ENCODE peak calls at places on chromosomes 11 and 22, in six cellular contexts. One of them, this sample, is unnamed.

GRCh38 chr11:65459552-65459951 is 37.0 kb downstream of the NEAT1 start:
- DNase-seq in HCT116: no peak
- DNase-seq in HepG2: no peak
- DNase-seq in SK-N-SH: no peak
- DNase-seq in H1: peak; percentile 73
- DNase-seq in GM12878: no peak
- DNase-seq in this sample: no peak

GRCh38 chr11:104897891-104898684 is at the start of gene CASP12:
- DNase-seq in HCT116: no peak
- DNase-seq in HepG2: no peak
- DNase-seq in SK-N-SH: no peak
- DNase-seq in H1: no peak
- DNase-seq in GM12878: no peak
- DNase-seq in this sample: no peak

GRCh38 chr11:12411806-12412727 is 34.7 kb downstream of the PARVA start:
- DNase-seq in HCT116: peak; percentile 56
- DNase-seq in HepG2: peak; percentile 31
- DNase-seq in SK-N-SH: peak; percentile 81
- DNase-seq in H1: peak; percentile 93
- DNase-seq in GM12878: no peak
- DNase-seq in this sample: no peak

GRCh38 chr11:57340228-57340627 is 2.1 kb downstream of the P2RX3 start:
- DNase-seq in HCT116: no peak
- DNase-seq in HepG2: no peak
- DNase-seq in SK-N-SH: peak; percentile 59
- DNase-seq in H1: no peak
- DNase-seq in GM12878: no peak
- DNase-seq in this sample: no peak

GRCh38 chr11:96168623-96169022 is 174.4 kb downstream of the MAML2 start:
- DNase-seq in HCT116: no peak
- DNase-seq in HepG2: no peak
- DNase-seq in SK-N-SH: no peak
- DNase-seq in H1: no peak
- DNase-seq in GM12878: no peak
- DNase-seq in this sample: peak; percentile 60

GRCh38 chr11:67320011-67320410 is 16.7 kb downstream of the SSH3 start:
- DNase-seq in HCT116: no peak
- DNase-seq in HepG2: no peak
- DNase-seq in SK-N-SH: no peak
- DNase-seq in H1: no peak
- DNase-seq in GM12878: no peak
- DNase-seq in this sample: no peak

GRCh38 chr11:133955945-133956421 is 785 bp downstream of the IGSF9B start:
- DNase-seq in HCT116: no peak
- DNase-seq in HepG2: no peak
- DNase-seq in SK-N-SH: peak; percentile 71
- DNase-seq in H1: no peak
- DNase-seq in GM12878: no peak
- DNase-seq in this sample: no peak

GRCh38 chr11:101341578-101341977 is 212.0 kb upstream of the PGR start:
- DNase-seq in HCT116: no peak
- DNase-seq in HepG2: no peak
- DNase-seq in SK-N-SH: no peak
- DNase-seq in H1: no peak
- DNase-seq in GM12878: no peak
- DNase-seq in this sample: no peak

GRCh38 chr11:4038973-4039372 is 55.6 kb upstream of the RRM1 start:
- DNase-seq in HCT116: no peak
- DNase-seq in HepG2: no peak
- DNase-seq in SK-N-SH: no peak
- DNase-seq in H1: no peak
- DNase-seq in GM12878: no peak
- DNase-seq in this sample: no peak

GRCh38 chr22:46976130-46976529 is 213.7 kb downstream of the TBC1D22A start:
- DNase-seq in HCT116: no peak
- DNase-seq in HepG2: no peak
- DNase-seq in SK-N-SH: no peak
- DNase-seq in H1: no peak
- DNase-seq in GM12878: no peak
- DNase-seq in this sample: no peak

GRCh38 chr22:37196539-37197450 is 8.7 kb upstream of the C1QTNF6 start:
- DNase-seq in HCT116: peak; percentile 56
- DNase-seq in HepG2: peak; percentile 83
- DNase-seq in SK-N-SH: peak; percentile 73
- DNase-seq in H1: no peak
- DNase-seq in GM12878: no peak
- DNase-seq in this sample: no peak

GRCh38 chr11:111693224-111693937 is 72.8 kb downstream of the PPP2R1B start:
- DNase-seq in HCT116: no peak
- DNase-seq in HepG2: no peak
- DNase-seq in SK-N-SH: no peak
- DNase-seq in H1: no peak
- DNase-seq in GM12878: no peak
- DNase-seq in this sample: no peak

GRCh38 chr11:45073575-45074225 is 72.7 kb upstream of the PRDM11 start:
- DNase-seq in HCT116: no peak
- DNase-seq in HepG2: no peak
- DNase-seq in SK-N-SH: no peak
- DNase-seq in H1: no peak
- DNase-seq in GM12878: no peak
- DNase-seq in this sample: no peak

GRCh38 chr11:36600155-36600554 is 2.1 kb upstream of the RAG2 start:
- DNase-seq in HCT116: no peak
- DNase-seq in HepG2: no peak
- DNase-seq in SK-N-SH: no peak
- DNase-seq in H1: peak; percentile 49
- DNase-seq in GM12878: no peak
- DNase-seq in this sample: no peak

GRCh38 chr11:45322111-45322705 is 36.1 kb upstream of the SYT13 start:
- DNase-seq in HCT116: no peak
- DNase-seq in HepG2: no peak
- DNase-seq in SK-N-SH: no peak
- DNase-seq in H1: no peak
- DNase-seq in GM12878: no peak
- DNase-seq in this sample: no peak

GRCh38 chr11:68868221-68868620 is 26.5 kb upstream of the CPT1A start:
- DNase-seq in HCT116: no peak
- DNase-seq in HepG2: no peak
- DNase-seq in SK-N-SH: no peak
- DNase-seq in H1: no peak
- DNase-seq in GM12878: no peak
- DNase-seq in this sample: no peak

GRCh38 chr11:68867067-68867466 is 25.4 kb upstream of the CPT1A start:
- DNase-seq in HCT116: no peak
- DNase-seq in HepG2: no peak
- DNase-seq in SK-N-SH: no peak
- DNase-seq in H1: no peak
- DNase-seq in GM12878: no peak
- DNase-seq in this sample: no peak

GRCh38 chr11:68878022-68878421 is 25.6 kb downstream of the MRPL21 start:
- DNase-seq in HCT116: no peak
- DNase-seq in HepG2: peak; percentile 34
- DNase-seq in SK-N-SH: no peak
- DNase-seq in H1: no peak
- DNase-seq in GM12878: no peak
- DNase-seq in this sample: no peak

GRCh38 chr11:68870470-68870869 is 28.8 kb upstream of the CPT1A start:
- DNase-seq in HCT116: no peak
- DNase-seq in HepG2: no peak
- DNase-seq in SK-N-SH: no peak
- DNase-seq in H1: no peak
- DNase-seq in GM12878: no peak
- DNase-seq in this sample: no peak

DNA sequence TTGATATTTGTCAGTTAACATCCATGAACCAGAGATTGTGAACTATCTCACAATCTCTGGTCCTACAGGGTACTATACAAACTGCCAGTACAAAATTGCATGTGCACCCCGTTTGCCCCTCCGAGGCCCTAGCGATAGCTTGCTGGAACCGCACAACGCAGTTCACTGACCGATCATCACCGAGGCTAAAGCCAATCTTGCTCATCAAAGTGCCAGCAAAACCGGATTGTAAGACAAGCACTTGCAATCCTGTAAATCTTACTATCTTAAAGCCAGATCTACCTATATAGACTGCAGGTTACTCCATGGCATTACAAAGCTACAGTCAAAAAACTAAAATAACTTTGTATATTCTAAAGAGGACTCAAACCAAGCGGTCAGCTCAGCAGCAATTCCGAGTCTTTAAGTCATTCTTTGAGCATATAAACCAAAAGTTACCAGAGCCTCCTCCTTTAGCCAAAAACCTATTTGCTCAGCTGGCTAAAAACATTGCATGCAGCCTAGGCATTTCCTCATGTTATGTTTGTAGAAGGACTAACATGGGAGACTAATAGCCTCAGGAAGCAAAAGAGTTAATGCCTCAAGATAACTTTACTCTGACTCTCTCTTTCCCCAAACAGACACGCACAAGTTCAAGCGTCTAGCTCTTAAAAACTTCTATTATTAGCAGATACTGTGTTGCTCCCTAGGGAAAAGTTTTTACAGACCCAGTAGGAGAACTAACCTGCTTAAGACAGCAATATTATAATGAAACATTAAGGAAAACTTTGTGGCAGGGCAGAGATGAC is 30.7 kb upstream of the CPT1A start:
- DNase-seq in HCT116: no peak
- DNase-seq in HepG2: no peak
- DNase-seq in SK-N-SH: no peak
- DNase-seq in H1: no peak
- DNase-seq in GM12878: no peak
- DNase-seq in this sample: peak; percentile 81
- TF ChIP-seq POLR2AphosphoS5 in HCT116: no peak
- TF ChIP-seq POLR2AphosphoS5 in HepG2: no peak
- TF ChIP-seq POLR2AphosphoS5 in SK-N-SH: no peak
- TF ChIP-seq POLR2AphosphoS5 in H1: no peak
- TF ChIP-seq POLR2AphosphoS5 in GM12878: no peak
- TF ChIP-seq POLR2AphosphoS5 in this sample: no peak

GRCh38 chr11:21137813-21138212 is 468.4 kb downstream of the NELL1 start:
- DNase-seq in HCT116: no peak
- DNase-seq in HepG2: no peak
- DNase-seq in SK-N-SH: no peak
- DNase-seq in H1: no peak
- DNase-seq in GM12878: no peak
- DNase-seq in this sample: no peak
- H3K9ac ChIP-seq in HCT116: no peak overlapping the region
- H3K9ac ChIP-seq in HepG2: no peak overlapping the region
- H3K9ac ChIP-seq in SK-N-SH: no peak overlapping the region
- H3K9ac ChIP-seq in H1: no peak overlapping the region
- H3K9ac ChIP-seq in GM12878: no peak overlapping the region
- H3K9ac ChIP-seq in this sample: no peak overlapping the region

GRCh38 chr11:118640332-118641154 is 33.1 kb downstream of the PHLDB1 start:
- DNase-seq in HCT116: no peak
- DNase-seq in HepG2: no peak
- DNase-seq in SK-N-SH: peak; percentile 52
- DNase-seq in H1: no peak
- DNase-seq in GM12878: no peak
- DNase-seq in this sample: no peak

GRCh38 chr11:118643995-118644345 is 35.5 kb downstream of the TREH start:
- DNase-seq in HCT116: no peak
- DNase-seq in HepG2: no peak
- DNase-seq in SK-N-SH: no peak
- DNase-seq in H1: no peak
- DNase-seq in GM12878: no peak
- DNase-seq in this sample: no peak

GRCh38 chr11:118639899-118640298 is 32.5 kb downstream of the PHLDB1 start:
- DNase-seq in HCT116: no peak
- DNase-seq in HepG2: no peak
- DNase-seq in SK-N-SH: no peak
- DNase-seq in H1: no peak
- DNase-seq in GM12878: no peak
- DNase-seq in this sample: no peak

GRCh38 chr11:118643142-118643994 is 36.0 kb downstream of the PHLDB1 start:
- DNase-seq in HCT116: no peak
- DNase-seq in HepG2: no peak
- DNase-seq in SK-N-SH: no peak
- DNase-seq in H1: no peak
- DNase-seq in GM12878: no peak
- DNase-seq in this sample: no peak

GRCh38 chr11:118641463-118642019 is 34.1 kb downstream of the PHLDB1 start:
- DNase-seq in HCT116: no peak
- DNase-seq in HepG2: no peak
- DNase-seq in SK-N-SH: peak; percentile 54
- DNase-seq in H1: no peak
- DNase-seq in GM12878: no peak
- DNase-seq in this sample: no peak
- H3K27ac ChIP-seq in HCT116: no peak overlapping the region
- H3K27ac ChIP-seq in HepG2: no peak overlapping the region
- H3K27ac ChIP-seq in SK-N-SH: no peak overlapping the region
- H3K27ac ChIP-seq in H1: no peak overlapping the region
- H3K27ac ChIP-seq in GM12878: no peak overlapping the region
- H3K27ac ChIP-seq in this sample: no peak overlapping the region

GRCh38 chr11:76561245-76561644 is 109.3 kb downstream of the LRRC32 start:
- DNase-seq in HCT116: no peak
- DNase-seq in HepG2: no peak
- DNase-seq in SK-N-SH: no peak
- DNase-seq in H1: no peak
- DNase-seq in GM12878: no peak
- DNase-seq in this sample: no peak
- TF ChIP-seq POLR2AphosphoS5 in HCT116: no peak
- TF ChIP-seq POLR2AphosphoS5 in HepG2: no peak
- TF ChIP-seq POLR2AphosphoS5 in SK-N-SH: no peak
- TF ChIP-seq POLR2AphosphoS5 in H1: no peak
- TF ChIP-seq POLR2AphosphoS5 in GM12878: no peak
- TF ChIP-seq POLR2AphosphoS5 in this sample: no peak

GRCh38 chr22:30212363-30212995 is 34.1 kb downstream of the LIF start:
- DNase-seq in HCT116: peak; percentile 93
- DNase-seq in HepG2: peak; percentile 96
- DNase-seq in SK-N-SH: peak; percentile 30
- DNase-seq in H1: no peak
- DNase-seq in GM12878: no peak
- DNase-seq in this sample: no peak
- H3K9ac ChIP-seq in HCT116: peak overlapping the region; percentile 80
- H3K9ac ChIP-seq in HepG2: peak overlapping the region; percentile 46
- H3K9ac ChIP-seq in SK-N-SH: no peak overlapping the region
- H3K9ac ChIP-seq in H1: no peak overlapping the region
- H3K9ac ChIP-seq in GM12878: no peak overlapping the region
- H3K9ac ChIP-seq in this sample: no peak overlapping the region

This sample was measured in SK-N-MC.